ENCODE peak calls at places on chromosome 4, in four cellular contexts. One of them, this sample, is unnamed.

GRCh38 chr4:26330186-26330787 is 9.5 kb downstream of the RBPJ start:
- DNase-seq in Peyer's patch: no peak
- DNase-seq in adrenal gland: no peak
- DNase-seq in GM12892: no peak
- DNase-seq in this sample: no peak

GRCh38 chr4:58600290-58600689 is 1490.1 kb upstream of the IGFBP7 start:
- DNase-seq in Peyer's patch: no peak
- DNase-seq in adrenal gland: no peak
- DNase-seq in GM12892: no peak
- DNase-seq in this sample: no peak

GRCh38 chr4:20544645-20545044 is 155.6 kb upstream of the PACRGL start:
- DNase-seq in Peyer's patch: no peak
- DNase-seq in adrenal gland: no peak
- DNase-seq in GM12892: no peak
- DNase-seq in this sample: no peak

GRCh38 chr4:176425035-176425434 is 105.3 kb downstream of the SPCS3 start:
- DNase-seq in Peyer's patch: no peak
- DNase-seq in adrenal gland: no peak
- DNase-seq in GM12892: no peak
- DNase-seq in this sample: no peak

GRCh38 chr4:128393111-128393704 is 105.6 kb upstream of the PGRMC2 start:
- DNase-seq in Peyer's patch: no peak
- DNase-seq in adrenal gland: no peak
- DNase-seq in GM12892: no peak
- DNase-seq in this sample: no peak

GRCh38 chr4:3252480-3252828 is 3.5 kb downstream of the MSANTD1 start:
- DNase-seq in Peyer's patch: no peak
- DNase-seq in adrenal gland: no peak
- DNase-seq in GM12892: no peak
- DNase-seq in this sample: no peak

GRCh38 chr4:223913-224497 is 81.3 kb downstream of the ZNF732 start:
- DNase-seq in Peyer's patch: no peak
- DNase-seq in adrenal gland: no peak
- DNase-seq in GM12892: no peak
- DNase-seq in this sample: no peak

GRCh38 chr4:147578057-147578476 is 39.1 kb upstream of the TMEM184C start:
- DNase-seq in Peyer's patch: no peak
- DNase-seq in adrenal gland: no peak
- DNase-seq in GM12892: no peak
- DNase-seq in this sample: peak; percentile 72

GRCh38 chr4:93448691-93449293 is 379.8 kb upstream of the ATOH1 start:
- DNase-seq in Peyer's patch: no peak
- DNase-seq in adrenal gland: no peak
- DNase-seq in GM12892: no peak
- DNase-seq in this sample: no peak

GRCh38 chr4:176547005-176547404 is 227.2 kb downstream of the SPCS3 start:
- DNase-seq in Peyer's patch: no peak
- DNase-seq in adrenal gland: no peak
- DNase-seq in GM12892: no peak
- DNase-seq in this sample: no peak

GRCh38 chr4:187606581-187606980 is 389.0 kb upstream of the ZFP42 start:
- DNase-seq in Peyer's patch: peak; percentile 48
- DNase-seq in adrenal gland: peak; percentile 22
- DNase-seq in GM12892: peak; percentile 5
- DNase-seq in this sample: peak; percentile 15

GRCh38 chr4:87031946-87032345 is 97.1 kb downstream of the AFF1 start:
- DNase-seq in Peyer's patch: no peak
- DNase-seq in adrenal gland: no peak
- DNase-seq in GM12892: no peak
- DNase-seq in this sample: no peak

GRCh38 chr4:164937576-164938270 is 39.7 kb downstream of the TRIM61 start:
- DNase-seq in Peyer's patch: no peak
- DNase-seq in adrenal gland: no peak
- DNase-seq in GM12892: no peak
- DNase-seq in this sample: no peak

GRCh38 chr4:156894234-156894633 is 77.4 kb downstream of the PDGFC start:
- DNase-seq in Peyer's patch: no peak
- DNase-seq in adrenal gland: no peak
- DNase-seq in GM12892: no peak
- DNase-seq in this sample: no peak

GRCh38 chr4:8911311-8912088 is 39.9 kb upstream of the HMX1 start:
- DNase-seq in Peyer's patch: peak; percentile 32
- DNase-seq in adrenal gland: peak; percentile 7
- DNase-seq in GM12892: peak; percentile 12
- DNase-seq in this sample: no peak

GRCh38 chr4:14893713-14894112 is 108.6 kb upstream of the CPEB2 start:
- DNase-seq in Peyer's patch: no peak
- DNase-seq in adrenal gland: no peak
- DNase-seq in GM12892: no peak
- DNase-seq in this sample: no peak

GRCh38 chr4:1625600-1626138 is 58.4 kb downstream of the FAM53A start:
- DNase-seq in Peyer's patch: no peak
- DNase-seq in adrenal gland: no peak
- DNase-seq in GM12892: no peak
- DNase-seq in this sample: no peak

GRCh38 chr4:184474261-184475095 is at the start of gene IRF2:
- DNase-seq in Peyer's patch: peak; percentile 99
- DNase-seq in adrenal gland: peak; percentile 97
- DNase-seq in GM12892: peak; percentile 88
- DNase-seq in this sample: peak; percentile 84
- TF ChIP-seq POLR2A in Peyer's patch: peak; percentile 93
- TF ChIP-seq POLR2A in adrenal gland: peak; percentile 86
- TF ChIP-seq POLR2A in GM12892: peak; percentile 65
- TF ChIP-seq POLR2A in this sample: peak; percentile 63

DNA sequence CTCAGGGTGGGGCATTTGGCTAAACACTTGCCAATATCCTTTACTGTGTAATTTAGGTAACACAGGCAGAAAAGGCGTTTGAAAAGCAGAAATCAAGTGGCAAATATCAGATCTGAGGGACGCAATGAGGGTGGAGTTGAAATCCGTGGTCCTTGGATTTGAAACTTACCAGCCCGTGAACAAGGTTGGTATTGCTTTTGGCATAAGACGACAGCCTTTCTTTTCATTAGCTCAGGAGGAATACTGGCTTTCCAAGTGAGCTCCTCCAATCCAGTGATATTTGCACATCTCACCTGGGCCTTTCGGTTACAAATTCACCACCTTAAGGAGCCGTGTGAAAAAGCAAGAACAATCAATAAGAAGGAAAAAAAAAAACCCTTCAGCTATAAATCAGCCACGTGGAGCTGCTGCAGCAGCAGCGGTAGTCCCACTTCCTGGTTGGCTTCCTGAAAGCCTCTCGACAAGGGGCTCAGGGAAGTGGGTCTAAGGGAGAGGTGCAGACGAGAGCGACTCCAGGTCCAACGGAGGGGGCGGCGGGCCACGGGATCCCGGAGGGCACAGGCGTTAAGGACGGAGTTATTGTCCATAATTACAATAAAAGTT is 717 bp upstream of the GALNT7 start:
- DNase-seq in Peyer's patch: peak; percentile 75
- DNase-seq in adrenal gland: peak; percentile 31
- DNase-seq in GM12892: peak; percentile 25
- DNase-seq in this sample: no peak
- TF ChIP-seq POLR2A in Peyer's patch: peak; percentile 16
- TF ChIP-seq POLR2A in adrenal gland: no peak
- TF ChIP-seq POLR2A in GM12892: no peak
- TF ChIP-seq POLR2A in this sample: peak; percentile 41

GRCh38 chr4:4541040-4541631 is 712 bp downstream of the STX18 start:
- DNase-seq in Peyer's patch: peak; percentile 57
- DNase-seq in adrenal gland: peak; percentile 36
- DNase-seq in GM12892: peak; percentile 18
- DNase-seq in this sample: no peak

GRCh38 chr4:4542824-4543485 is 1.1 kb upstream of the STX18 start:
- DNase-seq in Peyer's patch: no peak
- DNase-seq in adrenal gland: no peak
- DNase-seq in GM12892: no peak
- DNase-seq in this sample: no peak

GRCh38 chr4:4541661-4542570 is at the start of gene STX18:
- DNase-seq in Peyer's patch: peak; percentile 90
- DNase-seq in adrenal gland: peak; percentile 86
- DNase-seq in GM12892: peak; percentile 85
- DNase-seq in this sample: peak; percentile 47
- TF ChIP-seq POLR2A in Peyer's patch: peak; percentile 75
- TF ChIP-seq POLR2A in adrenal gland: peak; percentile 81
- TF ChIP-seq POLR2A in GM12892: peak; percentile 91
- TF ChIP-seq POLR2A in this sample: peak; percentile 81

DNA sequence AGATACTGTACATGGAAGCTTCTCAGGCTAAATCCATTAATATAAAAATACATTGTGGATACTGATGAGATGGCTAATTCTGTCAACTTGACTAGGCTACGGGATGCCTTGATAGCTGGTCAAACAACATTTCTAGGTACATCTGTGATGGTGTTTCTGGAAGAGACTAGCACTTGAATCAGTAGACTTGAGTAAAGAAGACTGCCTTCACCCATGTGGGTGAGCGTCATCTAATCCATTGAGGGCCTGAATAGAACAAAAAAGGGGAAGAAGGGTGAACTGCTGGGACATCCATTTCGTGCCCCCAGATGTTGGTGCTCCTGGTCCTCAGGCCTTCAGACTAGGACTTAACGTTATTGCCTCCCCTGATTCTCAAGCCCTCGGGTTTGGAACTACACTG is 3.7 kb upstream of the SRP72 start:
- DNase-seq in Peyer's patch: no peak
- DNase-seq in adrenal gland: no peak
- DNase-seq in GM12892: no peak
- DNase-seq in this sample: no peak
- TF ChIP-seq POLR2A in Peyer's patch: no peak
- TF ChIP-seq POLR2A in adrenal gland: no peak
- TF ChIP-seq POLR2A in GM12892: no peak
- TF ChIP-seq POLR2A in this sample: no peak

GRCh38 chr4:183505556-183506388 is 914 bp downstream of the ING2 start:
- DNase-seq in Peyer's patch: peak; percentile 94
- DNase-seq in adrenal gland: peak; percentile 86
- DNase-seq in GM12892: peak; percentile 64
- DNase-seq in this sample: peak; percentile 59
- TF ChIP-seq POLR2A in Peyer's patch: peak; percentile 81
- TF ChIP-seq POLR2A in adrenal gland: peak; percentile 43
- TF ChIP-seq POLR2A in GM12892: peak; percentile 84
- TF ChIP-seq POLR2A in this sample: peak; percentile 71

GRCh38 chr4:122922877-122923511 is 597 bp upstream of the NUDT6 start:
- DNase-seq in Peyer's patch: peak; percentile 94
- DNase-seq in adrenal gland: peak; percentile 82
- DNase-seq in GM12892: peak; percentile 56
- DNase-seq in this sample: peak; percentile 34
- TF ChIP-seq POLR2A in Peyer's patch: no peak
- TF ChIP-seq POLR2A in adrenal gland: no peak
- TF ChIP-seq POLR2A in GM12892: peak; percentile 63
- TF ChIP-seq POLR2A in this sample: peak; percentile 30

This sample was measured in H54.